ENCODE peak calls at places on chromosomes 7 and 10, in ten cellular contexts. I, V, N, A, X, Q, K, O, J and Y are unnamed samples.

GRCh38 chr10:125084191-125085186 is 75.9 kb downstream of the CTBP2 start:
- DNase-seq in I (peak; percentile 64), V (peak; percentile 98), N (no peak), A (peak; percentile 94), X (peak; percentile 83), Q (peak; percentile 61), K (no peak), O (no peak), J (peak; percentile 78), Y (no peak)

GRCh38 chr7:107253599-107253998 is 84.8 kb downstream of the HBP1 start:
- DNase-seq in I (no peak), V (no peak), N (no peak), A (no peak), X (no peak), Q (no peak), K (no peak), O (no peak), J (no peak), Y (no peak)

GRCh38 chr10:109668137-109668536 is 255.2 kb downstream of the XPNPEP1 start:
- DNase-seq in I (no peak), V (no peak), N (no peak), A (no peak), X (no peak), Q (no peak), K (no peak), O (no peak), J (no peak), Y (no peak)

GRCh38 chr10:5862360-5862929 is 27.2 kb downstream of the ANKRD16 start:
- DNase-seq in I (no peak), V (no peak), N (no peak), A (no peak), X (no peak), Q (no peak), K (no peak), O (no peak), J (no peak), Y (no peak)

GRCh38 chr7:75734586-75735047 is 4.1 kb downstream of the HIP1 start:
- DNase-seq in I (peak; percentile 61), V (peak; percentile 80), N (no peak), A (peak; percentile 73), X (no peak), Q (no peak), K (no peak), O (no peak), J (no peak), Y (no peak)

GRCh38 chr7:45684910-45685618 is 110.9 kb downstream of the ADCY1 start:
- DNase-seq in I (no peak), V (no peak), N (no peak), A (no peak), X (no peak), Q (no peak), K (no peak), O (no peak), J (no peak), Y (no peak)

GRCh38 chr10:26486985-26487850 is 49.1 kb downstream of the APBB1IP start:
- DNase-seq in I (peak; percentile 74), V (peak; percentile 90), N (no peak), A (peak; percentile 90), X (peak; percentile 13), Q (no peak), K (peak; percentile 38), O (no peak), J (peak; percentile 20), Y (peak; percentile 11)

GRCh38 chr7:42091461-42092229 is 145.4 kb downstream of the GLI3 start:
- DNase-seq in I (peak; percentile 66), V (no peak), N (no peak), A (no peak), X (no peak), Q (no peak), K (no peak), O (peak; percentile 72), J (no peak), Y (no peak)

GRCh38 chr7:141221007-141221612 is 147.2 kb downstream of the TMEM178B start:
- DNase-seq in I (peak; percentile 37), V (no peak), N (no peak), A (no peak), X (no peak), Q (no peak), K (no peak), O (no peak), J (no peak), Y (peak; percentile 28)

GRCh38 chr10:9342865-9343450 is 1288.5 kb downstream of the GATA3 start:
- DNase-seq in I (peak; percentile 67), V (peak; percentile 57), N (no peak), A (peak; percentile 18), X (peak; percentile 3), Q (no peak), K (no peak), O (no peak), J (peak; percentile 10), Y (peak; percentile 37)

GRCh38 chr7:50792342-50793114 is 9.8 kb upstream of the GRB10 start:
- DNase-seq in I (peak; percentile 68), V (peak; percentile 61), N (peak; percentile 52), A (peak; percentile 51), X (peak; percentile 40), Q (no peak), K (no peak), O (no peak), J (no peak), Y (peak; percentile 86)

GRCh38 chr10:69333205-69333604 is 54.9 kb downstream of the HK1 start:
- DNase-seq in I (peak; percentile 71), V (peak; percentile 57), N (no peak), A (peak; percentile 29), X (peak; percentile 93), Q (peak; percentile 37), K (no peak), O (peak; percentile 39), J (no peak), Y (no peak)

GRCh38 chr10:44352316-44353127 is 32.4 kb downstream of the CXCL12 start:
- DNase-seq in I (peak; percentile 32), V (peak; percentile 64), N (no peak), A (no peak), X (no peak), Q (no peak), K (no peak), O (no peak), J (peak; percentile 62), Y (peak; percentile 45)

DNA sequence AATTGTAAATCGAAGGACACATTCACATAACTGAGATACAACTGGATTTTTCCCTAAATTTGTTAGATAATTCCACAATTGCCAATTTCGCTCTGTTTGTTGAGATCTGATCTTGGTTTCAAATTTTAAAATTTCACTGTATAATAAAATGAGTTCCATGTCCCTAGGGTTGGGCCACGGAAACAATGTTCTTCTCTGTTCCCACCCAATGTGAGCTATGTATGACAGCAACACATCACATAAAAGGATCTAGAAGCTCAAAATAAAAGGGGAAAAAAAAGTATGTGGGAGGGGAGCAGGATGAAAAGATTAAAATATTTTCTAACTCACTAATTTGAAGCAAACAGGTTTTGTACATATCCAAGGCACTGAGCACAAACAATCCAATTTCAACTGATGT is 287.8 kb upstream of the MKLN1 start:
- DNase-seq in I (no peak), V (peak; percentile 43), N (no peak), A (no peak), X (no peak), Q (no peak), K (no peak), O (no peak), J (no peak), Y (no peak)
- H3K4me3 ChIP-seq in I (no peak overlapping the region), V (no peak overlapping the region), N (peak overlapping the region; percentile 68), A (no peak overlapping the region), X (no peak overlapping the region), Q (no peak overlapping the region), K (no peak overlapping the region), O (no peak overlapping the region), J (no peak overlapping the region), Y (no peak overlapping the region)

DNA sequence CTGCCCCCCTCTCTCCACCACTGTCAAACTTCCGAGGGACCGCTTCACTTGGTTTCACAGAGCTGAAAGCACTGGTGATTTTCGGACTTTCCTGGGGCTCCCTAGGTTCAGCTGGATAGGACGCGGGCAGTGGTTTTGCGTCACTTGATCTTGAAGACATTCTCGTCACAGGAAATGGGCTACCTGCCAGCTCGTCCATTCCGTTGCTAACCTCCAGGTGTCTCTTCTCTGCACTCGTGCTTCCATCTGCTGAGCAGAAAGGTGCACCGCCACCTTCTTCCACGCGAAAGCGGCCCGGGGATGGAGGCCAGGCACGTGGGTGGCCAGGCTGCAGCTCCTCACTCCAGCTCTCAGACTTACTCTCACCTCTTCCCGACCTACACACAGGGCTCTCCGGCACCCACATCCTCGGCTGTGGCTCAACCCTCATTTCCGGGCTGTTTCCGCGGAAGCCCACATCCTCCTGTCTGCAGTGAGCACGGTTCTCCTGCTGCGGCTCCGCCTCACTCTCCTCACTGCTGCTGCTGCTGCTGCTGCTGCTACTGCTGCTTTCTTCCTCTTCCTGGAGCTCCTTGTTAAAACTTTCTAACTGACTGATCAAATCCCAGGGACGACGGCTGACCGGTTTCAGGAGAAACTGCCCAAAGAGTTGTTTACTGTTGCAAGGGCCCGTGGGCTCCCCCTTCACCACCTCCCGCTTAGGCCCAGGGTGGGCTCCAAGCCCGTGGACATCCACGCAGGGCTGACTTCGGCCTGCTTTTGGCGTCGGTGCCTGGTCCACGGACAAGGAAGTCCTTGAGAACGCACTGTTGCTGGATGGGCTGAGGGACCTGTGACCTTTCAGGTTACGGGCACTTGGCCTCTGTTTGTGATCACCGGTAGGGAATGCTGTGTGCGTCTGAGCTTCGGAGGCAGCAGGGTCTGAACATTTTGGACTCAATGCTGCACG is 32.1 kb downstream of the JCAD start:
- DNase-seq in I (no peak), V (no peak), N (no peak), A (peak; percentile 7), X (no peak), Q (peak; percentile 22), K (peak; percentile 82), O (no peak), J (no peak), Y (peak; percentile 88)
- H3K4me3 ChIP-seq in I (no peak overlapping the region), V (no peak overlapping the region), N (no peak overlapping the region), A (no peak overlapping the region), X (no peak overlapping the region), Q (peak overlapping the region; percentile 9), K (peak overlapping the region; percentile 61), O (no peak overlapping the region), J (no peak overlapping the region), Y (peak overlapping the region; percentile 43)

DNA sequence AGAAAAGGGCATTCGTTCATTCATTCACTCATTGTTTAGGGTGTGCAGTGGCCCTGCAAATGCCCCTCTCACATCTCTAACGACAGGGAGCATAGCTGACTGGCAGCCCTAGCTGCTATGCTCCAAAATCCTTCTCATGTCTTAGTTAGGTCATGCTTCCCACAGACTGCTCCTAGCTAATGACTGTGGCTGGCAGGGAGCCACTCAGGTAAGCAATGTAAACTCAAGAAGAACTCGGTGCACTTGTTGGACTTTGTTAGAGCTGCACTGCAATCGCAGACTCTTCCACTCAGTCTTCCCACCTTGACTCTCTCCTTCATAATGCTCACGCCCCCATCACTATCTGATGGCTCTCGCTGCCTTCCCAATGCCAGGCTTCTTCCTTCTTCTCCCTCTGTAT is 24.1 kb downstream of the OR9A2 start:
- DNase-seq in I (peak; percentile 33), V (no peak), N (no peak), A (no peak), X (no peak), Q (no peak), K (no peak), O (no peak), J (no peak), Y (no peak)
- H3K4me3 ChIP-seq in I (no peak overlapping the region), V (no peak overlapping the region), N (peak overlapping the region; percentile 69), A (no peak overlapping the region), X (peak overlapping the region; percentile 48), Q (no peak overlapping the region), K (peak overlapping the region; percentile 37), O (no peak overlapping the region), J (no peak overlapping the region), Y (no peak overlapping the region)

DNA sequence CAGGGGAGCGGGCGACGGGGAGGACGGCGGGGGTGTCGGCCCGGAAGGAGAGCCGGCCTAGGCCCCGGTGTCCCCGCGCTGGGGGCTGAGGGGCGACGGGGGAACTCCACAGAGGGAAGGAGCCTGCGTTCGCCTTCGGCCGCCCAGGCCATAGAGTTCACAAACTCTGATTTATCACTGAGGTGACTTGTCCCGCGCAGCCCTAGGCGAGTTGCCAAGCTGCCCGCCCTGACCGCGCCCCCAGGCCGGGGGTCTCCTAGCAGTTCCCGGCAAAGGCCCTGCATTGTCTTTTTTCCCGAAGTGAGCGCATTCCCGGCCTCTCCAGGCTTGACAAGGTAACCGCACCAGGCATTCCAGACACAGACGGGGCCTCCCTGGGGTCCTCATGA is 2.9 kb upstream of the NKX6-2 start:
- DNase-seq in I (no peak), V (no peak), N (no peak), A (no peak), X (no peak), Q (no peak), K (no peak), O (no peak), J (no peak), Y (no peak)
- H3K4me3 ChIP-seq in I (no peak overlapping the region), V (no peak overlapping the region), N (no peak overlapping the region), A (no peak overlapping the region), X (no peak overlapping the region), Q (no peak overlapping the region), K (no peak overlapping the region), O (peak overlapping the region; percentile 3), J (no peak overlapping the region), Y (no peak overlapping the region)